ENCODE peak calls at places on chromosomes 1 and 21, in eight cellular contexts. M, F, P, A, U, X, I and O are unnamed samples.

GRCh38 chr1:171185064-171185463 is at the start of gene FMO2:
- DNase-seq in M (no peak), F (no peak), P (no peak), A (no peak), U (no peak), X (no peak), I (no peak), O (no peak)

GRCh38 chr21:45363921-45364463 is 41.0 kb upstream of the COL18A1 start:
- DNase-seq in M (peak; percentile 57), F (no peak), P (peak; percentile 96), A (peak; percentile 96), U (no peak), X (peak; percentile 73), I (peak; percentile 87), O (no peak)

GRCh38 chr1:43603004-43603403 is 46.9 kb upstream of the KDM4A start:
- DNase-seq in M (no peak), F (no peak), P (no peak), A (no peak), U (no peak), X (no peak), I (no peak), O (no peak)

GRCh38 chr1:73310797-73311381 is 887.1 kb downstream of the LRRIQ3 start:
- DNase-seq in M (no peak), F (no peak), P (no peak), A (no peak), U (no peak), X (no peak), I (no peak), O (no peak)

GRCh38 chr1:179144621-179145020 is 62.8 kb downstream of the TOR3A start:
- DNase-seq in M (no peak), F (no peak), P (no peak), A (no peak), U (no peak), X (no peak), I (no peak), O (no peak)

GRCh38 chr1:229380514-229381160 is 37.8 kb upstream of the CCSAP start:
- DNase-seq in M (no peak), F (no peak), P (no peak), A (no peak), U (no peak), X (no peak), I (no peak), O (no peak)

GRCh38 chr1:79760521-79760920 is 754.0 kb upstream of the ADGRL4 start:
- DNase-seq in M (no peak), F (no peak), P (peak; percentile 47), A (no peak), U (no peak), X (no peak), I (no peak), O (no peak)

GRCh38 chr21:29189358-29189757 is 58.9 kb downstream of the MAP3K7CL start:
- DNase-seq in M (no peak), F (no peak), P (no peak), A (no peak), U (no peak), X (no peak), I (no peak), O (no peak)

GRCh38 chr1:176998396-176998795 is 166.1 kb downstream of the ASTN1 start:
- DNase-seq in M (no peak), F (no peak), P (no peak), A (no peak), U (no peak), X (no peak), I (no peak), O (peak; percentile 73)

GRCh38 chr1:14521602-14522001 is 76.9 kb upstream of the KAZN start:
- DNase-seq in M (no peak), F (no peak), P (peak; percentile 25), A (no peak), U (no peak), X (no peak), I (no peak), O (no peak)

GRCh38 chr1:150022357-150022756 is 11.8 kb upstream of the OTUD7B start:
- DNase-seq in M (no peak), F (no peak), P (no peak), A (no peak), U (no peak), X (no peak), I (no peak), O (peak; percentile 81)

GRCh38 chr1:236938745-236939144 is 65.5 kb downstream of the MT1HL1 start:
- DNase-seq in M (no peak), F (no peak), P (no peak), A (no peak), U (no peak), X (no peak), I (no peak), O (no peak)

GRCh38 chr1:66605419-66605997 is 71.6 kb downstream of the SGIP1 start:
- DNase-seq in M (no peak), F (no peak), P (no peak), A (no peak), U (no peak), X (no peak), I (no peak), O (no peak)

GRCh38 chr1:153699116-153699515 is 20.6 kb downstream of the NPR1 start:
- DNase-seq in M (no peak), F (no peak), P (no peak), A (no peak), U (no peak), X (no peak), I (no peak), O (no peak)

GRCh38 chr21:33069994-33070811 is at the start of gene OLIG1:
- DNase-seq in M (peak; percentile 66), F (peak; percentile 83), P (no peak), A (no peak), U (no peak), X (no peak), I (no peak), O (no peak)

GRCh38 chr1:59768752-59769411 is 45.9 kb upstream of the HOOK1 start:
- DNase-seq in M (no peak), F (no peak), P (no peak), A (no peak), U (no peak), X (no peak), I (no peak), O (peak; percentile 4)

GRCh38 chr1:66331641-66332523 is 202.1 kb upstream of the SGIP1 start:
- DNase-seq in M (no peak), F (peak; percentile 61), P (peak; percentile 75), A (peak; percentile 61), U (peak; percentile 21), X (peak; percentile 68), I (peak; percentile 57), O (no peak)

GRCh38 chr1:40036574-40036973 is 4.0 kb upstream of the CAP1 start:
- DNase-seq in M (peak; percentile 100), F (no peak), P (peak; percentile 53), A (no peak), U (no peak), X (no peak), I (peak; percentile 56), O (no peak)

GRCh38 chr1:67979532-67979931 is 70.9 kb downstream of the DIRAS3 start:
- DNase-seq in M (no peak), F (no peak), P (no peak), A (no peak), U (no peak), X (no peak), I (no peak), O (no peak)

GRCh38 chr21:14955936-14956520 is 108.8 kb downstream of the NRIP1 start:
- DNase-seq in M (no peak), F (no peak), P (no peak), A (no peak), U (no peak), X (no peak), I (no peak), O (no peak)

GRCh38 chr1:226654046-226654445 is 85.0 kb downstream of the ITPKB start:
- DNase-seq in M (no peak), F (peak; percentile 77), P (no peak), A (no peak), U (no peak), X (peak; percentile 41), I (no peak), O (no peak)

GRCh38 chr1:118335372-118335771 is 150.3 kb upstream of the SPAG17 start:
- DNase-seq in M (no peak), F (no peak), P (peak; percentile 75), A (no peak), U (no peak), X (no peak), I (no peak), O (no peak)

GRCh38 chr1:167678838-167679237 is 42.9 kb upstream of the MPZL1 start:
- DNase-seq in M (no peak), F (no peak), P (no peak), A (no peak), U (no peak), X (no peak), I (no peak), O (no peak)

GRCh38 chr1:19086176-19086875 is 123.7 kb downstream of the UBR4 start:
- DNase-seq in M (no peak), F (no peak), P (no peak), A (no peak), U (no peak), X (no peak), I (no peak), O (no peak)

GRCh38 chr1:155207578-155208405 is at the start of gene THBS3:
- DNase-seq in M (peak; percentile 35), F (peak; percentile 85), P (no peak), A (no peak), U (no peak), X (peak; percentile 65), I (peak; percentile 68), O (no peak)

GRCh38 chr1:46137901-46138300 is 5.5 kb upstream of the PIK3R3 start:
- DNase-seq in M (no peak), F (no peak), P (no peak), A (no peak), U (no peak), X (no peak), I (no peak), O (no peak)

GRCh38 chr1:162631546-162632233 is 574 bp upstream of the DDR2 start:
- DNase-seq in M (peak; percentile 40), F (no peak), P (no peak), A (peak; percentile 57), U (no peak), X (no peak), I (peak; percentile 61), O (no peak)

GRCh38 chr21:15058718-15059316 is 6.0 kb downstream of the NRIP1 start:
- DNase-seq in M (peak; percentile 19), F (no peak), P (no peak), A (no peak), U (no peak), X (no peak), I (no peak), O (no peak)

GRCh38 chr21:43318841-43319781 is 107.8 kb downstream of the SIK1 start:
- DNase-seq in M (no peak), F (no peak), P (peak; percentile 67), A (peak; percentile 16), U (no peak), X (peak; percentile 53), I (no peak), O (peak; percentile 18)

GRCh38 chr1:198179556-198179981 is 22.8 kb downstream of the NEK7 start:
- DNase-seq in M (no peak), F (no peak), P (peak; percentile 49), A (no peak), U (no peak), X (no peak), I (no peak), O (no peak)

GRCh38 chr1:248828845-248829244 is 3.1 kb upstream of the SH3BP5L start:
- DNase-seq in M (no peak), F (no peak), P (no peak), A (no peak), U (no peak), X (no peak), I (no peak), O (no peak)

GRCh38 chr1:199291022-199291740 is 652.3 kb downstream of the PTPRC start:
- DNase-seq in M (no peak), F (no peak), P (no peak), A (no peak), U (no peak), X (no peak), I (no peak), O (no peak)